ENCODE peak calls at places on chromosomes 13 and 19, in eight cellular contexts. One of them, this sample, is unnamed.

GRCh38 chr19:34173145-34173956 is 1.0 kb downstream of the LSM14A start:
- DNase-seq in HAP-1: peak; percentile 46
- DNase-seq in psoas muscle: peak; percentile 54
- DNase-seq in body of pancreas: peak; percentile 35
- DNase-seq in CD8-positive, alpha-beta memory T cell: peak; percentile 32
- DNase-seq in MG63: peak; percentile 52
- DNase-seq in Panc1: no peak
- DNase-seq in mucosa of descending colon: peak; percentile 78
- DNase-seq in this sample: peak; percentile 76

GRCh38 chr13:103406967-103407366 is 340.8 kb upstream of the SLC10A2 start:
- DNase-seq in MG63: no peak
- DNase-seq in body of pancreas: no peak
- DNase-seq in psoas muscle: no peak
- DNase-seq in Panc1: no peak
- DNase-seq in mucosa of descending colon: no peak
- DNase-seq in HAP-1: no peak
- DNase-seq in CD8-positive, alpha-beta memory T cell: no peak
- DNase-seq in this sample: no peak

GRCh38 chr19:48085904-48086864 is 24.4 kb downstream of the PLA2G4C start:
- DNase-seq in MG63: peak; percentile 60
- DNase-seq in psoas muscle: no peak
- DNase-seq in CD8-positive, alpha-beta memory T cell: no peak
- DNase-seq in Panc1: no peak
- DNase-seq in mucosa of descending colon: no peak
- DNase-seq in body of pancreas: no peak
- DNase-seq in HAP-1: peak; percentile 23
- DNase-seq in this sample: peak; percentile 7

GRCh38 chr19:2775556-2776430 is 7.3 kb downstream of the SGTA start:
- DNase-seq in Panc1: no peak
- DNase-seq in HAP-1: no peak
- DNase-seq in MG63: peak; percentile 71
- DNase-seq in psoas muscle: peak; percentile 70
- DNase-seq in CD8-positive, alpha-beta memory T cell: peak; percentile 62
- DNase-seq in mucosa of descending colon: peak; percentile 70
- DNase-seq in body of pancreas: no peak
- DNase-seq in this sample: peak; percentile 88

GRCh38 chr13:76885203-76886004 is 801 bp downstream of the KCTD12 start:
- DNase-seq in Panc1: no peak
- DNase-seq in mucosa of descending colon: peak; percentile 84
- DNase-seq in CD8-positive, alpha-beta memory T cell: peak; percentile 70
- DNase-seq in body of pancreas: peak; percentile 60
- DNase-seq in psoas muscle: peak; percentile 83
- DNase-seq in MG63: peak; percentile 77
- DNase-seq in HAP-1: peak; percentile 51
- DNase-seq in this sample: peak; percentile 94

GRCh38 chr13:45269204-45269603 is 68.4 kb upstream of the KCTD4 start:
- DNase-seq in body of pancreas: no peak
- DNase-seq in mucosa of descending colon: no peak
- DNase-seq in CD8-positive, alpha-beta memory T cell: no peak
- DNase-seq in MG63: peak; percentile 36
- DNase-seq in HAP-1: no peak
- DNase-seq in Panc1: no peak
- DNase-seq in psoas muscle: no peak
- DNase-seq in this sample: no peak

GRCh38 chr13:61170791-61171330 is 244.8 kb downstream of the PCDH20 start:
- DNase-seq in psoas muscle: no peak
- DNase-seq in body of pancreas: no peak
- DNase-seq in MG63: peak; percentile 46
- DNase-seq in Panc1: no peak
- DNase-seq in HAP-1: no peak
- DNase-seq in CD8-positive, alpha-beta memory T cell: no peak
- DNase-seq in mucosa of descending colon: no peak
- DNase-seq in this sample: no peak

GRCh38 chr19:29795882-29796523 is 15.8 kb upstream of the CCNE1 start:
- DNase-seq in mucosa of descending colon: no peak
- DNase-seq in MG63: no peak
- DNase-seq in psoas muscle: peak; percentile 11
- DNase-seq in body of pancreas: no peak
- DNase-seq in CD8-positive, alpha-beta memory T cell: no peak
- DNase-seq in HAP-1: no peak
- DNase-seq in Panc1: no peak
- DNase-seq in this sample: peak; percentile 55

GRCh38 chr13:48231080-48231479 is 1.9 kb upstream of the ITM2B start:
- DNase-seq in psoas muscle: no peak
- DNase-seq in Panc1: no peak
- DNase-seq in body of pancreas: no peak
- DNase-seq in HAP-1: no peak
- DNase-seq in CD8-positive, alpha-beta memory T cell: no peak
- DNase-seq in MG63: no peak
- DNase-seq in mucosa of descending colon: no peak
- DNase-seq in this sample: no peak

GRCh38 chr13:92806215-92806614 is 420.4 kb upstream of the GPC6 start:
- DNase-seq in psoas muscle: no peak
- DNase-seq in body of pancreas: no peak
- DNase-seq in HAP-1: no peak
- DNase-seq in Panc1: no peak
- DNase-seq in MG63: no peak
- DNase-seq in CD8-positive, alpha-beta memory T cell: no peak
- DNase-seq in mucosa of descending colon: no peak
- DNase-seq in this sample: no peak

GRCh38 chr13:77377016-77377415 is 50.1 kb upstream of the MYCBP2 start:
- DNase-seq in mucosa of descending colon: no peak
- DNase-seq in psoas muscle: no peak
- DNase-seq in MG63: no peak
- DNase-seq in body of pancreas: no peak
- DNase-seq in CD8-positive, alpha-beta memory T cell: no peak
- DNase-seq in Panc1: no peak
- DNase-seq in HAP-1: no peak
- DNase-seq in this sample: no peak

GRCh38 chr19:17259118-17259780 is 5.3 kb downstream of the USHBP1 start:
- DNase-seq in Panc1: no peak
- DNase-seq in mucosa of descending colon: no peak
- DNase-seq in CD8-positive, alpha-beta memory T cell: no peak
- DNase-seq in HAP-1: no peak
- DNase-seq in MG63: no peak
- DNase-seq in psoas muscle: no peak
- DNase-seq in body of pancreas: no peak
- DNase-seq in this sample: no peak

GRCh38 chr13:77691871-77692270 is 5.6 kb upstream of the SLAIN1 start:
- DNase-seq in CD8-positive, alpha-beta memory T cell: no peak
- DNase-seq in Panc1: no peak
- DNase-seq in HAP-1: no peak
- DNase-seq in psoas muscle: no peak
- DNase-seq in MG63: no peak
- DNase-seq in body of pancreas: no peak
- DNase-seq in mucosa of descending colon: no peak
- DNase-seq in this sample: no peak

DNA sequence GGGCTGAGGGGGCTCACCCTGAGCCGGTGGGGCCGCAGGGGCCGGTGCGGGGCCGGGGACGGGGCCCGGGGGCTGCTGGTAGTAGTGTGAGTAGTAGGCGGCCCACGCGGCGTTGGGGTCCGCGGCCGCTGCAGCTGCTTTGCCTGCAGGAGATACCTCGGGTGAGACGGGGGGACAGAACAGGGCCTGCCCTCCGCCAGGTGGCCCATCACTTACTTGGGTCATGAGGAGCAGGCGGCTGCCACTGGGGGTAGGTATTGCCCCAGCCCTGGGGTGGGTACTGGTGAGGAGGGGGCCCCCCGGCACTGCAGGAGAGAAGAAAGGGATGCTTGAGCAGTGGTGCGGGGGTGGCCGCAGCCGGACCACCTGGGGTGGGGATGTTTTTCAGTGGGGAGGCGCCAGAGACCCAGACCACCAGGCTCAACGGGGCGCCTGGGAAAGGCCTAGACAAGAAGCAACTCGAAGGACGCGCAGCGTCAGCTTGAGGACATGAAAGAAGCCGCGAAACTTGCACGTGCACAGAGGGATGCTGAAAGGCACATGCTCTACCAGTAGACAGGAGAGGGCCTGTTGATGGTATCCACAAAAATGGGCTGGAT is 8.9 kb downstream of the KHSRP start:
- DNase-seq in Panc1: no peak
- DNase-seq in HAP-1: no peak
- DNase-seq in CD8-positive, alpha-beta memory T cell: no peak
- DNase-seq in mucosa of descending colon: no peak
- DNase-seq in body of pancreas: no peak
- DNase-seq in psoas muscle: no peak
- DNase-seq in MG63: no peak
- DNase-seq in this sample: no peak
- H3K36me3 ChIP-seq in Panc1: peaks cover 7% of the 10 kb centered on the region
- H3K36me3 ChIP-seq in HAP-1: peaks cover 65% of the 10 kb centered on the region
- H3K36me3 ChIP-seq in CD8-positive, alpha-beta memory T cell: peaks cover 45% of the 10 kb centered on the region
- H3K36me3 ChIP-seq in mucosa of descending colon: peaks cover 30% of the 10 kb centered on the region
- H3K36me3 ChIP-seq in body of pancreas: peaks cover 42% of the 10 kb centered on the region
- H3K36me3 ChIP-seq in psoas muscle: peaks cover 15% of the 10 kb centered on the region
- H3K36me3 ChIP-seq in MG63: peaks cover 31% of the 10 kb centered on the region
- H3K36me3 ChIP-seq in this sample: peaks cover 71% of the 10 kb centered on the region

GRCh38 chr19:18464646-18465045 is 26.7 kb upstream of the ISYNA1 start:
- DNase-seq in HAP-1: no peak
- DNase-seq in mucosa of descending colon: peak; percentile 80
- DNase-seq in MG63: peak; percentile 99
- DNase-seq in CD8-positive, alpha-beta memory T cell: no peak
- DNase-seq in Panc1: no peak
- DNase-seq in psoas muscle: peak; percentile 87
- DNase-seq in body of pancreas: peak; percentile 73
- DNase-seq in this sample: peak; percentile 79

GRCh38 chr19:18460313-18460712 is 22.4 kb upstream of the ISYNA1 start:
- DNase-seq in psoas muscle: peak; percentile 89
- DNase-seq in HAP-1: no peak
- DNase-seq in mucosa of descending colon: peak; percentile 47
- DNase-seq in MG63: peak; percentile 85
- DNase-seq in Panc1: no peak
- DNase-seq in CD8-positive, alpha-beta memory T cell: no peak
- DNase-seq in body of pancreas: peak; percentile 44
- DNase-seq in this sample: peak; percentile 74

GRCh38 chr19:18457478-18458331 is 19.8 kb upstream of the ISYNA1 start:
- DNase-seq in Panc1: no peak
- DNase-seq in CD8-positive, alpha-beta memory T cell: no peak
- DNase-seq in psoas muscle: no peak
- DNase-seq in body of pancreas: no peak
- DNase-seq in HAP-1: no peak
- DNase-seq in MG63: no peak
- DNase-seq in mucosa of descending colon: no peak
- DNase-seq in this sample: no peak

GRCh38 chr19:18460900-18461299 is 23.0 kb upstream of the ISYNA1 start:
- DNase-seq in mucosa of descending colon: no peak
- DNase-seq in body of pancreas: no peak
- DNase-seq in CD8-positive, alpha-beta memory T cell: no peak
- DNase-seq in HAP-1: no peak
- DNase-seq in MG63: peak; percentile 54
- DNase-seq in Panc1: no peak
- DNase-seq in psoas muscle: no peak
- DNase-seq in this sample: peak; percentile 61

DNA sequence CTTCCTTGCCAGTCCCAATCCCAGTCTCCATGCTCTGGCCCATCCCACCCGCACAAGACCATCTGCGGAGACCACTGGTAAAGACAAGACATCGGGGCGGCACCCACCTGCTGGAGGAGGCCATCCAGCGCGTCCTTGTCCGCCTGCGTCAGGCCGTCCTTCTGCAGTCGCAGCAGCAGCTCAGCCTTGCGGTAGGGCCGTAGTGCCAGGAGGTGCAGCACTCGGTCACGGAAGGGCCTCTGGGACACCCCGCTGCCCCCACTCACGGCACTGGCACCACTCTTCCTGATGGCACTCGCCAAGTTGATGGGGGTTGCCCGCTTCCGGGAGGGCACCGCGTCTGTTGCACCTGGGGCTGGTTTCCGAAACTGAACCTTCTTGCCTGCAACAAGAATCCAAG is 23.5 kb upstream of the ISYNA1 start:
- DNase-seq in CD8-positive, alpha-beta memory T cell: no peak
- DNase-seq in HAP-1: no peak
- DNase-seq in psoas muscle: no peak
- DNase-seq in mucosa of descending colon: no peak
- DNase-seq in Panc1: no peak
- DNase-seq in body of pancreas: no peak
- DNase-seq in MG63: no peak
- DNase-seq in this sample: peak; percentile 72
- H3K36me3 ChIP-seq in CD8-positive, alpha-beta memory T cell: peaks cover 25% of the 10 kb centered on the region
- H3K36me3 ChIP-seq in HAP-1: peaks cover 24% of the 10 kb centered on the region
- H3K36me3 ChIP-seq in psoas muscle: no peaks in the 10 kb centered on the region
- H3K36me3 ChIP-seq in mucosa of descending colon: no peaks in the 10 kb centered on the region
- H3K36me3 ChIP-seq in Panc1: no peaks in the 10 kb centered on the region
- H3K36me3 ChIP-seq in body of pancreas: peaks cover 8% of the 10 kb centered on the region
- H3K36me3 ChIP-seq in MG63: peaks cover 73% of the 10 kb centered on the region
- H3K36me3 ChIP-seq in this sample: peaks cover 94% of the 10 kb centered on the region

DNA sequence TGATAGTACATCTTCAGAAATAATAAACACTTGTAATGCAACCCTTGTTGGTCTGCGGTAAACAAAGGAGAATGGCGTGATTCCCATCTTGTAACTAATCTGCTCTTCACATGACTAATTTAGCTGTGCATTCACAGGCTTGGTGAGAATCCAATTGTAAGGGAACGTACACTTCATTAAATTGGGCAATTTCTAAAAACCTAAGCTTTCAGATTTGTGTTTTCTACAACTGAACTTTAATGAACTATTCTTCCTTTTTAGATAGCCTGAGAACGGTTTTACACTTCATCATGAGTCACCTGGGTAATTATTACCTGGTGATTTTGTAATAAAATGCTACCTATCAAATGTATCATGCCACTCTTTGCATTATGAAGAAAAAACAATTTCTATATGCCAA is 306.9 kb downstream of the KLF5 start:
- DNase-seq in MG63: no peak
- DNase-seq in Panc1: no peak
- DNase-seq in CD8-positive, alpha-beta memory T cell: no peak
- DNase-seq in mucosa of descending colon: no peak
- DNase-seq in psoas muscle: no peak
- DNase-seq in HAP-1: no peak
- DNase-seq in body of pancreas: no peak
- DNase-seq in this sample: no peak
- H3K36me3 ChIP-seq in MG63: no peaks in the 10 kb centered on the region
- H3K36me3 ChIP-seq in Panc1: no peaks in the 10 kb centered on the region
- H3K36me3 ChIP-seq in CD8-positive, alpha-beta memory T cell: no peaks in the 10 kb centered on the region
- H3K36me3 ChIP-seq in mucosa of descending colon: no peaks in the 10 kb centered on the region
- H3K36me3 ChIP-seq in psoas muscle: no peaks in the 10 kb centered on the region
- H3K36me3 ChIP-seq in HAP-1: no peaks in the 10 kb centered on the region
- H3K36me3 ChIP-seq in body of pancreas: no peaks in the 10 kb centered on the region
- H3K36me3 ChIP-seq in this sample: no peaks in the 10 kb centered on the region

DNA sequence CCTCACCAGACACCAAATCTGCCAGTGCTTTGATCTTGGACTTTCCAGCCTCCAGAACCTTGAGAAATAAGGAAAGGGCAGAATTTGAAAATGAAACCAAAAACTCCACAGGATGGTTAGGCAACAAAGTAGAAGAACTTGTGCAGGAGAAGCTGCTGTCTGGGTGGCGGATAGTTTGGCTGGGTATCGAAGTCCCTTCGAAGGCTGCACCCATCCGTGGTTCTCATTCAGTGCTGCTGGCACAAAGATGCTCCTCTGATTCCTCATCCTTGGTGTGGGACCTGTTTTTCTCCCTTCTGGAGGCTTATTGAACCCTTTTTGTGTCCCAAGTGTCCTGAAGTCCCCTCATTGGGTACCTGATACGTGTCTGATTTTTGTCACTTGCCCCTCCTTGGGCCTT is 130.9 kb downstream of the KDM4B start:
- DNase-seq in CD8-positive, alpha-beta memory T cell: no peak
- DNase-seq in HAP-1: no peak
- DNase-seq in mucosa of descending colon: no peak
- DNase-seq in psoas muscle: no peak
- DNase-seq in body of pancreas: no peak
- DNase-seq in MG63: no peak
- DNase-seq in Panc1: no peak
- DNase-seq in this sample: no peak
- H3K36me3 ChIP-seq in CD8-positive, alpha-beta memory T cell: no peaks in the 10 kb centered on the region
- H3K36me3 ChIP-seq in HAP-1: no peaks in the 10 kb centered on the region
- H3K36me3 ChIP-seq in mucosa of descending colon: no peaks in the 10 kb centered on the region
- H3K36me3 ChIP-seq in psoas muscle: no peaks in the 10 kb centered on the region
- H3K36me3 ChIP-seq in body of pancreas: no peaks in the 10 kb centered on the region
- H3K36me3 ChIP-seq in MG63: no peaks in the 10 kb centered on the region
- H3K36me3 ChIP-seq in Panc1: no peaks in the 10 kb centered on the region
- H3K36me3 ChIP-seq in this sample: no peaks in the 10 kb centered on the region

This sample was measured in spleen.